ENCODE peak calls at places on chromosomes 13 and 19, in seven cellular contexts. One of them, this sample, is unnamed.
A peak's percentile ranks its signal among the peaks of the same experiment; 100 is the strongest.

GRCh38 chr19:58097783-58098681 is at the start of gene ZSCAN18:
- DNase-seq in head of caudate nucleus: peak; percentile 98
- DNase-seq in stimulated activated naive CD8-positive, alpha-beta T cell treated with anti-CD3 and anti-CD28 coated beads, Interleukin-15, Interleukin-2, amounts not matched to agents 100 U/mL and 50 U/mL, for 24 hours: peak; percentile 97
- DNase-seq in GM23338: peak; percentile 99
- DNase-seq in activated effector memory CD4-positive, alpha-beta T cell treated with Interleukin-2 at 50 U/mL for 16 hours: peak; percentile 90
- DNase-seq in ovary: peak; percentile 99
- DNase-seq in stromal cell of bone marrow: peak; percentile 93
- DNase-seq in this sample: peak; percentile 94

GRCh38 chr13:40057228-40057627 is 401.8 kb downstream of the COG6 start:
- DNase-seq in head of caudate nucleus: no peak
- DNase-seq in stimulated activated naive CD8-positive, alpha-beta T cell treated with anti-CD3 and anti-CD28 coated beads, Interleukin-15, Interleukin-2, amounts not matched to agents 100 U/mL and 50 U/mL, for 24 hours: no peak
- DNase-seq in GM23338: no peak
- DNase-seq in activated effector memory CD4-positive, alpha-beta T cell treated with Interleukin-2 at 50 U/mL for 16 hours: no peak
- DNase-seq in ovary: no peak
- DNase-seq in stromal cell of bone marrow: no peak
- DNase-seq in this sample: no peak

GRCh38 chr13:21501709-21502108 is 42.6 kb upstream of the ZDHHC20 start:
- DNase-seq in head of caudate nucleus: no peak
- DNase-seq in stimulated activated naive CD8-positive, alpha-beta T cell treated with anti-CD3 and anti-CD28 coated beads, Interleukin-15, Interleukin-2, amounts not matched to agents 100 U/mL and 50 U/mL, for 24 hours: no peak
- DNase-seq in GM23338: peak; percentile 70
- DNase-seq in activated effector memory CD4-positive, alpha-beta T cell treated with Interleukin-2 at 50 U/mL for 16 hours: no peak
- DNase-seq in ovary: no peak
- DNase-seq in stromal cell of bone marrow: no peak
- DNase-seq in this sample: no peak

GRCh38 chr13:20411638-20412342 is 113.9 kb downstream of the CRYL1 start:
- DNase-seq in head of caudate nucleus: no peak
- DNase-seq in stimulated activated naive CD8-positive, alpha-beta T cell treated with anti-CD3 and anti-CD28 coated beads, Interleukin-15, Interleukin-2, amounts not matched to agents 100 U/mL and 50 U/mL, for 24 hours: peak; percentile 47
- DNase-seq in GM23338: no peak
- DNase-seq in activated effector memory CD4-positive, alpha-beta T cell treated with Interleukin-2 at 50 U/mL for 16 hours: peak; percentile 16
- DNase-seq in ovary: no peak
- DNase-seq in stromal cell of bone marrow: no peak
- DNase-seq in this sample: peak; percentile 82

GRCh38 chr19:1088419-1089066 is 6.6 kb downstream of the POLR2E start:
- DNase-seq in head of caudate nucleus: no peak
- DNase-seq in stimulated activated naive CD8-positive, alpha-beta T cell treated with anti-CD3 and anti-CD28 coated beads, Interleukin-15, Interleukin-2, amounts not matched to agents 100 U/mL and 50 U/mL, for 24 hours: no peak
- DNase-seq in GM23338: no peak
- DNase-seq in activated effector memory CD4-positive, alpha-beta T cell treated with Interleukin-2 at 50 U/mL for 16 hours: no peak
- DNase-seq in ovary: no peak
- DNase-seq in stromal cell of bone marrow: no peak
- DNase-seq in this sample: no peak

GRCh38 chr13:102195566-102196462 is 206.0 kb downstream of the FGF14 start:
- DNase-seq in head of caudate nucleus: no peak
- DNase-seq in stimulated activated naive CD8-positive, alpha-beta T cell treated with anti-CD3 and anti-CD28 coated beads, Interleukin-15, Interleukin-2, amounts not matched to agents 100 U/mL and 50 U/mL, for 24 hours: no peak
- DNase-seq in GM23338: no peak
- DNase-seq in activated effector memory CD4-positive, alpha-beta T cell treated with Interleukin-2 at 50 U/mL for 16 hours: no peak
- DNase-seq in ovary: no peak
- DNase-seq in stromal cell of bone marrow: peak; percentile 14
- DNase-seq in this sample: no peak

GRCh38 chr13:19601749-19602725 is 31.4 kb upstream of the MPHOSPH8 start:
- DNase-seq in head of caudate nucleus: no peak
- DNase-seq in stimulated activated naive CD8-positive, alpha-beta T cell treated with anti-CD3 and anti-CD28 coated beads, Interleukin-15, Interleukin-2, amounts not matched to agents 100 U/mL and 50 U/mL, for 24 hours: peak; percentile 65
- DNase-seq in GM23338: peak; percentile 82
- DNase-seq in activated effector memory CD4-positive, alpha-beta T cell treated with Interleukin-2 at 50 U/mL for 16 hours: no peak
- DNase-seq in ovary: no peak
- DNase-seq in stromal cell of bone marrow: no peak
- DNase-seq in this sample: peak; percentile 89

GRCh38 chr19:40827386-40828247 is 22.6 kb downstream of the CYP2A6 start:
- DNase-seq in head of caudate nucleus: no peak
- DNase-seq in stimulated activated naive CD8-positive, alpha-beta T cell treated with anti-CD3 and anti-CD28 coated beads, Interleukin-15, Interleukin-2, amounts not matched to agents 100 U/mL and 50 U/mL, for 24 hours: no peak
- DNase-seq in GM23338: no peak
- DNase-seq in activated effector memory CD4-positive, alpha-beta T cell treated with Interleukin-2 at 50 U/mL for 16 hours: no peak
- DNase-seq in ovary: no peak
- DNase-seq in stromal cell of bone marrow: no peak
- DNase-seq in this sample: no peak

GRCh38 chr13:51034906-51035305 is 76.2 kb downstream of the C13orf42 start:
- DNase-seq in head of caudate nucleus: no peak
- DNase-seq in stimulated activated naive CD8-positive, alpha-beta T cell treated with anti-CD3 and anti-CD28 coated beads, Interleukin-15, Interleukin-2, amounts not matched to agents 100 U/mL and 50 U/mL, for 24 hours: no peak
- DNase-seq in GM23338: no peak
- DNase-seq in activated effector memory CD4-positive, alpha-beta T cell treated with Interleukin-2 at 50 U/mL for 16 hours: no peak
- DNase-seq in ovary: no peak
- DNase-seq in stromal cell of bone marrow: peak; percentile 39
- DNase-seq in this sample: no peak

GRCh38 chr19:17686592-17687042 is 1.5 kb downstream of the UNC13A start:
- DNase-seq in head of caudate nucleus: peak; percentile 25
- DNase-seq in stimulated activated naive CD8-positive, alpha-beta T cell treated with anti-CD3 and anti-CD28 coated beads, Interleukin-15, Interleukin-2, amounts not matched to agents 100 U/mL and 50 U/mL, for 24 hours: no peak
- DNase-seq in GM23338: peak; percentile 90
- DNase-seq in activated effector memory CD4-positive, alpha-beta T cell treated with Interleukin-2 at 50 U/mL for 16 hours: no peak
- DNase-seq in ovary: no peak
- DNase-seq in stromal cell of bone marrow: no peak
- DNase-seq in this sample: peak; percentile 39

This sample was measured in GM20000.